ENCODE peak calls at places on chromosomes 4 and X, in nine cellular contexts. G, U, H, T, X, O, C, Y and W are unnamed samples.
A peak's percentile ranks its signal among the peaks of the same experiment; 100 is the strongest.

GRCh38 chr4:182717788-182718583 is 199.2 kb downstream of the DCTD start:
- DNase-seq in G (no peak), U (peak; percentile 23), H (no peak), T (no peak), X (no peak), O (no peak), C (no peak), Y (no peak), W (no peak)

GRCh38 chr4:98778206-98778605 is 119.8 kb upstream of the TSPAN5 start:
- DNase-seq in G (no peak), U (peak; percentile 35), H (no peak), T (peak; percentile 68), X (peak; percentile 58), O (no peak), C (no peak), Y (no peak), W (peak; percentile 26)

GRCh38 chr4:84897516-84897915 is 69.0 kb downstream of the WDFY3 start:
- DNase-seq in G (no peak), U (no peak), H (no peak), T (no peak), X (no peak), O (no peak), C (no peak), Y (no peak), W (no peak)

GRCh38 chr4:26782830-26783202 is 77.8 kb upstream of the STIM2 start:
- DNase-seq in G (no peak), U (no peak), H (no peak), T (no peak), X (no peak), O (no peak), C (no peak), Y (no peak), W (no peak)

GRCh38 chr4:39576268-39576667 is 49.0 kb upstream of the UGDH start:
- DNase-seq in G (no peak), U (peak; percentile 28), H (no peak), T (no peak), X (no peak), O (no peak), C (no peak), Y (no peak), W (no peak)

GRCh38 chr4:89142691-89143669 is 31.6 kb downstream of the TIGD2 start:
- DNase-seq in G (no peak), U (no peak), H (no peak), T (no peak), X (no peak), O (no peak), C (no peak), Y (no peak), W (no peak)

GRCh38 chr4:145732001-145732400 is 52.1 kb downstream of the C4orf51 start:
- DNase-seq in G (no peak), U (no peak), H (no peak), T (no peak), X (no peak), O (no peak), C (no peak), Y (no peak), W (no peak)

GRCh38 chrX:129961180-129962083 is 21.0 kb upstream of the BCORL1 start:
- DNase-seq in G (no peak), U (peak; percentile 95), H (peak; percentile 71), T (no peak), X (no peak), O (peak; percentile 88), C (peak; percentile 90), Y (peak; percentile 66), W (no peak)

GRCh38 chr4:4781936-4782754 is 77.3 kb upstream of the MSX1 start:
- DNase-seq in G (no peak), U (no peak), H (no peak), T (peak; percentile 24), X (no peak), O (no peak), C (no peak), Y (no peak), W (no peak)

GRCh38 chr4:184511156-184511555 is 36.8 kb upstream of the IRF2 start:
- DNase-seq in G (no peak), U (no peak), H (no peak), T (no peak), X (no peak), O (no peak), C (no peak), Y (no peak), W (no peak)

GRCh38 chrX:46169808-46170207 is 375.4 kb downstream of the ZNF674 start:
- DNase-seq in G (no peak), U (no peak), H (no peak), T (no peak), X (no peak), O (no peak), C (no peak), Y (no peak), W (no peak)

DNA sequence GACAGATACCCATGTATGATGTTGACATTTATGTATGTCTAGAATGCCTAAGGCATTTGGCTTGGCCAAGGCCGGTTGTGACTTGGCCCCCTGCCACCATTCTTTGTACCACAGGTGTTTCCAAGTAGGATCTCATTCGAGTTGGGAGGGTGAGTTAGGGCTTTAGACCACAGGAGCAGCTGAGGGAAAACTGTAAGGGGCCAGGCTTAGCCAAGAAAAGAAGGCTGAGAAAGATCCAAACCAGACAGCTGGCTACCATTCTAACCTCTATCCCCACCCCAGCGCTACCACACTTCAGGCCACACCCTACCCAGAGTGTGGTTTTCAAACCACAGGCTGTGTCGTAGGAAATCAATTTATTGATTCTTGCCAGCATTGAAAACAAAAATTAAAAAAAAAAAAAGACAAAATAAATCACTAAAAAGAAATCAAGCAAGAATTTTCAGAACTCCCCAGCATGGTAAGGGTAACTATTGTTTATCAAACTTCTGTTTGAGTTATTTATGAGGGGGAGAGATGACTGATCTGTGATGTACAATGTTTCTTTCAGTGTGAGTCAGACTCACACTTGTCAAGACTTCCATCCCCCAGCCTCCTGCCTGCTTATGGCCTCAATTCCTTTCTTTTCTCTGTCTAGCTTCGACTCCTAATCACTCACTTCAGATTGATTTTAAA is 9.9 kb downstream of the TMSB4X start:
- DNase-seq in G (no peak), U (peak; percentile 68), H (no peak), T (peak; percentile 80), X (no peak), O (no peak), C (no peak), Y (no peak), W (no peak)
- H3K4me3 ChIP-seq in G (no peak overlapping the region), U (no peak overlapping the region), H (no peak overlapping the region), T (no peak overlapping the region), X (no peak overlapping the region), O (no peak overlapping the region), C (no peak overlapping the region), Y (no peak overlapping the region), W (no peak overlapping the region)

GRCh38 chr4:123651536-123652175 is 255.1 kb downstream of the SPRY1 start:
- DNase-seq in G (no peak), U (no peak), H (no peak), T (no peak), X (no peak), O (no peak), C (no peak), Y (no peak), W (no peak)

GRCh38 chr4:123649248-123649643 is 252.7 kb downstream of the SPRY1 start:
- DNase-seq in G (no peak), U (no peak), H (no peak), T (no peak), X (no peak), O (no peak), C (no peak), Y (no peak), W (no peak)

GRCh38 chr4:123652501-123652900 is 255.9 kb downstream of the SPRY1 start:
- DNase-seq in G (no peak), U (no peak), H (no peak), T (no peak), X (no peak), O (no peak), C (no peak), Y (no peak), W (no peak)

GRCh38 chr4:123651127-123651526 is 254.5 kb downstream of the SPRY1 start:
- DNase-seq in G (no peak), U (no peak), H (no peak), T (no peak), X (no peak), O (no peak), C (no peak), Y (no peak), W (no peak)

DNA sequence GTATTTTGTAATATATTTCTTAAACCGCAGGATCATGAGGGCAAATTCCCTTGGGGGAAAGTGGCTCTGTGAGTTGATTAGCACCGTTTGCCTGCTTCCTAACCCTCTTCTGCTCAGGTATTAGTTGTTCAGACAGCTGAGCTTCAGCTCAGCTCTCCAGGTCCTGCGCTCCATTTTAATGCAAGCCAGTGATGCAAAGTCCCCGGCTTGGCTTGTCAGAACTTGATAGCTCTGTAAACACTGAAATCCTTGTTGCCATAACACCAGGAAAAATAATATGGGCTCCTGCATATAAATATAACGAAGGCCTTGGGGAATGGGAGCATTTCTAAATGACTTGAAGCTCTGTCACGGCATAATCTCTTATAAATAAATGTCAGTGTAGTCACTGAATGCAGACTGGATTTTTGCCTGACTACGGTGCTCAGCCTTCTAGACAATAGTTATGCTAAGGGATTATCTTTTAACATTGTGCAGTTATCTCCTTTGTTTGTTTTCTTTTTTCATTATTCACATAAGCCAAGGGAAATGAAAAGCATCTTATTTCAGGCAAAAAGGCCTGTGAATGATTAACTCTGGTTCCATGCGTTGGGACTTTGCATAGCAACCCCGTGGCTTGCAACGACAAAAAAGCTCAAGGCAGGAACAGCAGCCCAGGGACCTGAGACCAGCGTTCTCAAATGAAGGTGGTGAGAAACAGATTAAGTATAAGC is 253.2 kb downstream of the SPRY1 start:
- DNase-seq in G (no peak), U (peak; percentile 77), H (no peak), T (peak; percentile 76), X (no peak), O (peak; percentile 26), C (no peak), Y (peak; percentile 70), W (peak; percentile 64)
- H3K4me3 ChIP-seq in G (no peak overlapping the region), U (no peak overlapping the region), H (peak overlapping the region; percentile 28), T (no peak overlapping the region), X (peak overlapping the region; percentile 37), O (no peak overlapping the region), C (peak overlapping the region; percentile 47), Y (peak overlapping the region; percentile 18), W (no peak overlapping the region)

GRCh38 chr4:121073672-121074386 is 1.5 kb upstream of the NDNF start:
- DNase-seq in G (no peak), U (no peak), H (no peak), T (no peak), X (no peak), O (peak; percentile 74), C (no peak), Y (peak; percentile 48), W (no peak)
- H3K4me3 ChIP-seq in G (no peak overlapping the region), U (no peak overlapping the region), H (no peak overlapping the region), T (no peak overlapping the region), X (no peak overlapping the region), O (peak overlapping the region; percentile 65), C (no peak overlapping the region), Y (peak overlapping the region; percentile 7), W (no peak overlapping the region)

GRCh38 chrX:118973389-118974087 is 880 bp upstream of the LONRF3 start:
- DNase-seq in G (no peak), U (peak; percentile 20), H (peak; percentile 34), T (no peak), X (no peak), O (peak; percentile 24), C (peak; percentile 73), Y (no peak), W (no peak)
- H3K4me3 ChIP-seq in G (no peak overlapping the region), U (no peak overlapping the region), H (peak overlapping the region; percentile 69), T (no peak overlapping the region), X (peak overlapping the region; percentile 76), O (peak overlapping the region; percentile 56), C (peak overlapping the region; percentile 66), Y (no peak overlapping the region), W (no peak overlapping the region)

GRCh38 chr4:68228568-68228967 is 16.9 kb downstream of the TMPRSS11B start:
- DNase-seq in G (no peak), U (no peak), H (no peak), T (no peak), X (no peak), O (no peak), C (no peak), Y (no peak), W (no peak)
- H3K4me3 ChIP-seq in G (no peak overlapping the region), U (no peak overlapping the region), H (no peak overlapping the region), T (no peak overlapping the region), X (no peak overlapping the region), O (no peak overlapping the region), C (no peak overlapping the region), Y (no peak overlapping the region), W (no peak overlapping the region)